ENCODE peak calls at places on chromosomes 3 and 15, in six cellular contexts. One of them, this sample, is unnamed.

GRCh38 chr15:58988011-58988785 is 735 bp downstream of the RNF111 start:
- DNase-seq in Calu3: peak
- DNase-seq in nephron progenitor cell: peak
- DNase-seq in LHCN-M2: peak
- DNase-seq in activated T-cell treated with anti-CD3 and anti-CD28 coated beads for 1 hour: peak
- DNase-seq in NAMALWA: peak
- DNase-seq in this sample: peak

GRCh38 chr3:56771376-56771775 is 30.4 kb downstream of the ARHGEF3 start:
- DNase-seq in Calu3: no peak
- DNase-seq in nephron progenitor cell: no peak
- DNase-seq in LHCN-M2: no peak
- DNase-seq in activated T-cell treated with anti-CD3 and anti-CD28 coated beads for 1 hour: no peak
- DNase-seq in NAMALWA: no peak
- DNase-seq in this sample: no peak

GRCh38 chr3:110881069-110881468 is 190.5 kb upstream of the NECTIN3 start:
- DNase-seq in Calu3: peak
- DNase-seq in nephron progenitor cell: no peak
- DNase-seq in LHCN-M2: peak
- DNase-seq in activated T-cell treated with anti-CD3 and anti-CD28 coated beads for 1 hour: no peak
- DNase-seq in NAMALWA: peak
- DNase-seq in this sample: peak

GRCh38 chr3:141071681-141072260 is 20.6 kb downstream of the SPSB4 start:
- DNase-seq in Calu3: no peak
- DNase-seq in nephron progenitor cell: no peak
- DNase-seq in LHCN-M2: no peak
- DNase-seq in activated T-cell treated with anti-CD3 and anti-CD28 coated beads for 1 hour: no peak
- DNase-seq in NAMALWA: no peak
- DNase-seq in this sample: no peak

GRCh38 chr15:81813215-81813614 is 232.6 kb downstream of the MEX3B start:
- DNase-seq in Calu3: no peak
- DNase-seq in nephron progenitor cell: no peak
- DNase-seq in LHCN-M2: peak
- DNase-seq in activated T-cell treated with anti-CD3 and anti-CD28 coated beads for 1 hour: no peak
- DNase-seq in NAMALWA: no peak
- DNase-seq in this sample: peak

GRCh38 chr15:58779554-58779953 is 8.5 kb downstream of the MINDY2 start:
- DNase-seq in Calu3: no peak
- DNase-seq in nephron progenitor cell: no peak
- DNase-seq in LHCN-M2: no peak
- DNase-seq in activated T-cell treated with anti-CD3 and anti-CD28 coated beads for 1 hour: no peak
- DNase-seq in NAMALWA: no peak
- DNase-seq in this sample: no peak

GRCh38 chr3:31345581-31345980 is 187.1 kb upstream of the STT3B start:
- DNase-seq in Calu3: no peak
- DNase-seq in nephron progenitor cell: no peak
- DNase-seq in LHCN-M2: no peak
- DNase-seq in activated T-cell treated with anti-CD3 and anti-CD28 coated beads for 1 hour: no peak
- DNase-seq in NAMALWA: no peak
- DNase-seq in this sample: no peak

GRCh38 chr3:133280591-133280990 is 119.3 kb upstream of the BFSP2 start:
- DNase-seq in Calu3: no peak
- DNase-seq in nephron progenitor cell: no peak
- DNase-seq in LHCN-M2: no peak
- DNase-seq in activated T-cell treated with anti-CD3 and anti-CD28 coated beads for 1 hour: no peak
- DNase-seq in NAMALWA: peak
- DNase-seq in this sample: peak

GRCh38 chr3:187292186-187292585 is 649 bp upstream of the MASP1 start:
- DNase-seq in Calu3: no peak
- DNase-seq in nephron progenitor cell: no peak
- DNase-seq in LHCN-M2: no peak
- DNase-seq in activated T-cell treated with anti-CD3 and anti-CD28 coated beads for 1 hour: no peak
- DNase-seq in NAMALWA: no peak
- DNase-seq in this sample: no peak

GRCh38 chr3:60839242-60839641 is 412.0 kb downstream of the FHIT start:
- DNase-seq in Calu3: no peak
- DNase-seq in nephron progenitor cell: no peak
- DNase-seq in LHCN-M2: no peak
- DNase-seq in activated T-cell treated with anti-CD3 and anti-CD28 coated beads for 1 hour: no peak
- DNase-seq in NAMALWA: no peak
- DNase-seq in this sample: peak

GRCh38 chr15:25790003-25790660 is 73.0 kb downstream of the ATP10A start:
- DNase-seq in Calu3: no peak
- DNase-seq in nephron progenitor cell: no peak
- DNase-seq in LHCN-M2: peak
- DNase-seq in activated T-cell treated with anti-CD3 and anti-CD28 coated beads for 1 hour: no peak
- DNase-seq in NAMALWA: no peak
- DNase-seq in this sample: no peak

GRCh38 chr3:32138545-32139104 is 32.2 kb downstream of the GPD1L start:
- DNase-seq in Calu3: no peak
- DNase-seq in nephron progenitor cell: no peak
- DNase-seq in LHCN-M2: no peak
- DNase-seq in activated T-cell treated with anti-CD3 and anti-CD28 coated beads for 1 hour: no peak
- DNase-seq in NAMALWA: no peak
- DNase-seq in this sample: no peak

GRCh38 chr15:68776477-68777270 is 44.0 kb downstream of the ANP32A start:
- DNase-seq in Calu3: no peak
- DNase-seq in nephron progenitor cell: no peak
- DNase-seq in LHCN-M2: no peak
- DNase-seq in activated T-cell treated with anti-CD3 and anti-CD28 coated beads for 1 hour: no peak
- DNase-seq in NAMALWA: no peak
- DNase-seq in this sample: no peak

GRCh38 chr15:28014623-28015200 is 84.4 kb downstream of the OCA2 start:
- DNase-seq in Calu3: no peak
- DNase-seq in nephron progenitor cell: no peak
- DNase-seq in LHCN-M2: no peak
- DNase-seq in activated T-cell treated with anti-CD3 and anti-CD28 coated beads for 1 hour: no peak
- DNase-seq in NAMALWA: no peak
- DNase-seq in this sample: no peak

GRCh38 chr15:36950371-36950770 is 150.0 kb downstream of the MEIS2 start:
- DNase-seq in Calu3: no peak
- DNase-seq in nephron progenitor cell: no peak
- DNase-seq in LHCN-M2: no peak
- DNase-seq in activated T-cell treated with anti-CD3 and anti-CD28 coated beads for 1 hour: no peak
- DNase-seq in NAMALWA: no peak
- DNase-seq in this sample: no peak

GRCh38 chr15:74179983-74180688 is 6.6 kb downstream of the ISLR start:
- DNase-seq in Calu3: no peak
- DNase-seq in nephron progenitor cell: no peak
- DNase-seq in LHCN-M2: peak
- DNase-seq in activated T-cell treated with anti-CD3 and anti-CD28 coated beads for 1 hour: no peak
- DNase-seq in NAMALWA: no peak
- DNase-seq in this sample: peak

GRCh38 chr3:52084216-52084945 is 28.0 kb upstream of the DUSP7 start:
- DNase-seq in Calu3: no peak
- DNase-seq in nephron progenitor cell: no peak
- DNase-seq in LHCN-M2: no peak
- DNase-seq in activated T-cell treated with anti-CD3 and anti-CD28 coated beads for 1 hour: no peak
- DNase-seq in NAMALWA: no peak
- DNase-seq in this sample: no peak

GRCh38 chr3:121481116-121481895 is 64.5 kb downstream of the POLQ start:
- DNase-seq in Calu3: no peak
- DNase-seq in nephron progenitor cell: no peak
- DNase-seq in LHCN-M2: no peak
- DNase-seq in activated T-cell treated with anti-CD3 and anti-CD28 coated beads for 1 hour: no peak
- DNase-seq in NAMALWA: no peak
- DNase-seq in this sample: no peak

GRCh38 chr15:40050788-40051615 is 12.0 kb upstream of the SRP14 start:
- DNase-seq in Calu3: no peak
- DNase-seq in nephron progenitor cell: peak
- DNase-seq in LHCN-M2: no peak
- DNase-seq in activated T-cell treated with anti-CD3 and anti-CD28 coated beads for 1 hour: no peak
- DNase-seq in NAMALWA: peak
- DNase-seq in this sample: no peak

GRCh38 chr3:53919741-53920140 is 28.1 kb upstream of the SELENOK start:
- DNase-seq in Calu3: no peak
- DNase-seq in nephron progenitor cell: no peak
- DNase-seq in LHCN-M2: no peak
- DNase-seq in activated T-cell treated with anti-CD3 and anti-CD28 coated beads for 1 hour: no peak
- DNase-seq in NAMALWA: no peak
- DNase-seq in this sample: no peak

This sample was measured in SJCRH30.